ENCODE peak calls at places on chromosomes 16 and 17, in five cellular contexts. One of them, this sample, is unnamed.

GRCh38 chr16:30065943-30066881 is 652 bp downstream of the ALDOA start:
- DNase-seq in mesendoderm: peak
- DNase-seq in PC-9: no peak
- DNase-seq in cardiac muscle cell: peak
- DNase-seq in CD8-positive, alpha-beta memory T cell: no peak
- DNase-seq in this sample: peak

GRCh38 chr17:64103751-64104364 is 26.1 kb downstream of the ERN1 start:
- DNase-seq in mesendoderm: no peak
- DNase-seq in PC-9: no peak
- DNase-seq in cardiac muscle cell: no peak
- DNase-seq in CD8-positive, alpha-beta memory T cell: no peak
- DNase-seq in this sample: no peak

GRCh38 chr17:31743767-31744166 is 115.3 kb downstream of the COPRS start:
- DNase-seq in mesendoderm: peak
- DNase-seq in PC-9: no peak
- DNase-seq in cardiac muscle cell: peak
- DNase-seq in CD8-positive, alpha-beta memory T cell: no peak
- DNase-seq in this sample: no peak

GRCh38 chr16:30896203-30896889 is at the start of gene CTF1:
- DNase-seq in mesendoderm: peak
- DNase-seq in PC-9: peak
- DNase-seq in cardiac muscle cell: peak
- DNase-seq in CD8-positive, alpha-beta memory T cell: no peak
- DNase-seq in this sample: peak

GRCh38 chr16:8397223-8397622 is 193.1 kb downstream of the TMEM114 start:
- DNase-seq in mesendoderm: no peak
- DNase-seq in PC-9: no peak
- DNase-seq in cardiac muscle cell: no peak
- DNase-seq in CD8-positive, alpha-beta memory T cell: no peak
- DNase-seq in this sample: no peak

GRCh38 chr16:48421741-48422140 is 36.5 kb upstream of the SIAH1 start:
- DNase-seq in mesendoderm: no peak
- DNase-seq in PC-9: no peak
- DNase-seq in cardiac muscle cell: no peak
- DNase-seq in CD8-positive, alpha-beta memory T cell: no peak
- DNase-seq in this sample: no peak

GRCh38 chr17:79573196-79573929 is 37.5 kb downstream of the RBFOX3 start:
- DNase-seq in mesendoderm: peak
- DNase-seq in PC-9: no peak
- DNase-seq in cardiac muscle cell: no peak
- DNase-seq in CD8-positive, alpha-beta memory T cell: no peak
- DNase-seq in this sample: no peak

GRCh38 chr16:84041881-84042280 is 714 bp downstream of the SLC38A8 start:
- DNase-seq in mesendoderm: no peak
- DNase-seq in PC-9: no peak
- DNase-seq in cardiac muscle cell: no peak
- DNase-seq in CD8-positive, alpha-beta memory T cell: no peak
- DNase-seq in this sample: no peak

GRCh38 chr16:4922721-4923342 is 14.1 kb downstream of the PPL start:
- DNase-seq in mesendoderm: no peak
- DNase-seq in PC-9: no peak
- DNase-seq in cardiac muscle cell: no peak
- DNase-seq in CD8-positive, alpha-beta memory T cell: no peak
- DNase-seq in this sample: no peak

GRCh38 chr16:15682105-15682570 is 32.1 kb downstream of the NDE1 start:
- DNase-seq in mesendoderm: peak
- DNase-seq in PC-9: peak
- DNase-seq in cardiac muscle cell: peak
- DNase-seq in CD8-positive, alpha-beta memory T cell: no peak
- DNase-seq in this sample: no peak

GRCh38 chr16:80197790-80198201 is 343.0 kb upstream of the DYNLRB2 start:
- DNase-seq in mesendoderm: no peak
- DNase-seq in PC-9: no peak
- DNase-seq in cardiac muscle cell: no peak
- DNase-seq in CD8-positive, alpha-beta memory T cell: no peak
- DNase-seq in this sample: no peak

DNA sequence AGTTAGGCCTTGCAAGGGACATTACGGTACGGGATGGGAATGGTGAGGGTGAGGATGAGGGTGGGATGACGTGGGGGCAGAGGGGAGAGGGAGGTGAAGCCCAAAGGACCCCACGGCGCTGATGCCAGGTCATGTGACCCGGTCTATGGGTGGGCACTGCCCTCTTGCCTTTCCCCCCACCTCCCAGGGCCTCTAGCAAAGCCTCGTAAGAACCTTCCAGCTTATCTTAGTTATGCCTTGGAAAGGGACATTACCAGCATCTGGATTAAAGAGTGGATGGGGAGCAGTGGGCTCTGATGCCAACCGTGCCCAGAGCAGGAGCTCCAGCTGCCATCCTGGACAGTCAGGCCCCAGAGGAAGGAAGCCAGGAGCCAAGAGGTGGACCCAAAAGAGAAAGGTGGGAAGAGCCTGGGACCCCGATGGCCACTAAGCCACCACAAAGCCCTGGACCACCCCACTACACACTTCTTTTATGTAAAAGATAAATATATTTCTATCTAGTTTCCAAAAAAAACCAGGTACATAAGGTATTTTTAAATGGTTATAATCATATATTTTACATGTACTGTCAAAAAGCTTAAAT is 40.9 kb downstream of the TK2 start:
- DNase-seq in mesendoderm: no peak
- DNase-seq in PC-9: no peak
- DNase-seq in cardiac muscle cell: no peak
- DNase-seq in CD8-positive, alpha-beta memory T cell: no peak
- DNase-seq in this sample: no peak
- H3K27ac ChIP-seq in mesendoderm: no peak
- H3K27ac ChIP-seq in PC-9: peak
- H3K27ac ChIP-seq in cardiac muscle cell: no peak
- H3K27ac ChIP-seq in CD8-positive, alpha-beta memory T cell: no peak
- H3K27ac ChIP-seq in this sample: no peak

GRCh38 chr16:52567193-52567592 is 20.2 kb upstream of the TOX3 start:
- DNase-seq in mesendoderm: no peak
- DNase-seq in PC-9: no peak
- DNase-seq in cardiac muscle cell: peak
- DNase-seq in CD8-positive, alpha-beta memory T cell: no peak
- DNase-seq in this sample: no peak
- H3K27ac ChIP-seq in mesendoderm: no peak
- H3K27ac ChIP-seq in PC-9: no peak
- H3K27ac ChIP-seq in cardiac muscle cell: no peak
- H3K27ac ChIP-seq in CD8-positive, alpha-beta memory T cell: no peak
- H3K27ac ChIP-seq in this sample: no peak

DNA sequence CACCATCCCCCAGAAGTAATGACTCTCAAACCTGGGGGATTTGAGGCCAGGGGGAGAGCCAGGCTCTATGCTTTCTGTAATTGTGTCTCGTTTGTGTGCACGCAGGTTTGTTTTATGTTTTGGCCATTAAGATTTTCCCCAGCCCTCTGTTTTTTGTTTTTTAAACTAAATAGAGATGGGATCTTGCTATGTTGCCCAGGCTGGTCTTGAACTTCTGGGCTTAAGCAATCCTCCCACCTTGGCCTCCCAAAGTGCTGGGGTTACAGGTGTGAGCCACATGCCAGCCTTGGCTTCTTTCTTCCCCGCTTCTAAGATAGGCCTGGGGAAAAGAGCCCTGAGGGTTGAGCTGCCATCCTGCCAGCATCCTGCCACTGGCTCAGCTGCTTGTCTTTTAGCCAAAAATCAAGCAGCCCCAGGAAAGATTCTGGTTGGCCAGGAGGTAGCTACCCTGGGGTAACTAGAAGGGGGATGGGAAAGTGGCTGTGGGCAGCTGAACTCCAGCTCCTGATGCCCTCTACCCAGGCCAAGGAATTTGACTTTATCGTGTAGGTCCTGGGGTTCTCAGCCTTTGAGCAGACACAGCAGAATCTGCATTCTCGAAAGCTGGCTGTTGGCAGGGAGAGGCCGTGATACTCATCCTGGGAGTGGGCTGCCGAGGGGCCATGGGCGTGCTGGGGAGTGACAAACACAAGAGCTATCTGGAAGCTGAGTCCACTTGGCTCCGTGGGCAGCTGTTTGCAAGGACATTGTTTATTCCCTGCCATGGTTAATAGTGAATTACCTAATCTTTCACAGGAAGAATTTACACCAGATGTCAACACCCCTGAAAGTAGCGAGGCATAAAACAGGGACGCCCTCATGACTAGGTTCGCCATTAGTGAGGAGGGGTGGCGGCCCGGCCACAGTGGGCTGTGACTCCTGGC is 18.5 kb downstream of the KDM8 start:
- DNase-seq in mesendoderm: no peak
- DNase-seq in PC-9: no peak
- DNase-seq in cardiac muscle cell: peak
- DNase-seq in CD8-positive, alpha-beta memory T cell: no peak
- DNase-seq in this sample: peak
- H3K27ac ChIP-seq in mesendoderm: no peak
- H3K27ac ChIP-seq in PC-9: no peak
- H3K27ac ChIP-seq in cardiac muscle cell: peak
- H3K27ac ChIP-seq in CD8-positive, alpha-beta memory T cell: no peak
- H3K27ac ChIP-seq in this sample: peak

GRCh38 chr17:76983075-76983411 is 114.8 kb downstream of the MGAT5B start:
- DNase-seq in mesendoderm: no peak
- DNase-seq in PC-9: no peak
- DNase-seq in cardiac muscle cell: no peak
- DNase-seq in CD8-positive, alpha-beta memory T cell: no peak
- DNase-seq in this sample: peak
- H3K27ac ChIP-seq in mesendoderm: no peak
- H3K27ac ChIP-seq in PC-9: no peak
- H3K27ac ChIP-seq in cardiac muscle cell: no peak
- H3K27ac ChIP-seq in CD8-positive, alpha-beta memory T cell: no peak
- H3K27ac ChIP-seq in this sample: no peak